ENCODE peak calls at places on chromosome 17, in six cellular contexts. N, D, F, M, E and Z are unnamed samples.

GRCh38 chr17:301681-302299 is 50.8 kb downstream of the RPH3AL start:
- DNase-seq in D (no peak), E (no peak), F (no peak), N (peak), M (no peak), Z (no peak)

GRCh38 chr17:79002796-79003593 is 6.6 kb downstream of the CANT1 start:
- DNase-seq in E (no peak), F (no peak), N (peak), M (peak), D (no peak), Z (no peak)

GRCh38 chr17:1460233-1460632 is 4.2 kb upstream of the CRK start:
- DNase-seq in N (no peak), E (no peak), F (no peak), D (peak), M (no peak), Z (no peak)

GRCh38 chr17:63826468-63827001 is 696 bp upstream of the PSMC5 start:
- DNase-seq in M (no peak), F (peak), D (no peak), N (no peak), E (peak), Z (no peak)

GRCh38 chr17:78708510-78708973 is 73.5 kb downstream of the CYTH1 start:
- DNase-seq in F (peak), D (peak), N (peak), M (peak), E (peak), Z (no peak)

GRCh38 chr17:2081564-2081963 is 26.7 kb downstream of the HIC1 start:
- DNase-seq in M (no peak), D (no peak), E (no peak), N (no peak), F (peak), Z (no peak)

GRCh38 chr17:78957076-78957475 is 22.6 kb downstream of the LGALS3BP start:
- DNase-seq in N (no peak), D (no peak), E (no peak), M (no peak), F (peak), Z (no peak)

GRCh38 chr17:54898576-54898975 is 2.1 kb upstream of the TOM1L1 start:
- DNase-seq in N (no peak), D (no peak), M (no peak), E (no peak), F (peak), Z (no peak)

GRCh38 chr17:77897741-77898301 is 60.7 kb upstream of the TNRC6C start:
- DNase-seq in M (no peak), N (no peak), D (no peak), F (no peak), E (peak), Z (no peak)

GRCh38 chr17:249236-249993 is 68.0 kb upstream of the DOC2B start:
- DNase-seq in E (no peak), M (no peak), D (no peak), N (peak), F (no peak), Z (no peak)

GRCh38 chr17:42895185-42895555 is 5.4 kb upstream of the G6PC1 start:
- DNase-seq in D (peak), E (no peak), F (peak), N (peak), M (peak), Z (peak)

DNA sequence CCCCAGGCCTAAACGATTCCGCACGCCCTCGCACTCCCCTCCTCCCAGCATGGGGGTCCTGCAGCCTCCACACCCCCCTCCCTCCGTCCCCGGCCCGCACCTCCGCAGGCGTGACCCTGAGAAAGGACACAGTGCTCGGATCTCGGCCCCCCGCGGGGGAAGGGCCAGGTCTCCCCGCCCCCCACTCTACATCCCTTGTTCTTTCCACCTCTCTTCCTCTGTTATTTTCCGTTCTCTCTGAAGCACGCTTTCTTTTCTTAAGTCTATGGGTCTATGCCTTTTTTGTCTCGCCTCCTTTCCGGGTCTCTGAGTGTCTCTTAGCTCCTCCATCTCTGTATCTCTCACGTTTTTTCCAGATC is 2.0 kb upstream of the HES7 start:
- DNase-seq in F (no peak), D (no peak), M (no peak), N (peak), E (peak), Z (no peak)
- H3K27ac ChIP-seq in F (peak), D (peak), M (peak), N (peak), E (no peak), Z (peak)

GRCh38 chr17:32518856-32519768 is 32.3 kb downstream of the CDK5R1 start:
- DNase-seq in F (peak), D (no peak), E (peak), N (peak), M (peak), Z (no peak)
- H3K27ac ChIP-seq in F (no peak), D (peak), E (no peak), N (no peak), M (no peak), Z (peak)

DNA sequence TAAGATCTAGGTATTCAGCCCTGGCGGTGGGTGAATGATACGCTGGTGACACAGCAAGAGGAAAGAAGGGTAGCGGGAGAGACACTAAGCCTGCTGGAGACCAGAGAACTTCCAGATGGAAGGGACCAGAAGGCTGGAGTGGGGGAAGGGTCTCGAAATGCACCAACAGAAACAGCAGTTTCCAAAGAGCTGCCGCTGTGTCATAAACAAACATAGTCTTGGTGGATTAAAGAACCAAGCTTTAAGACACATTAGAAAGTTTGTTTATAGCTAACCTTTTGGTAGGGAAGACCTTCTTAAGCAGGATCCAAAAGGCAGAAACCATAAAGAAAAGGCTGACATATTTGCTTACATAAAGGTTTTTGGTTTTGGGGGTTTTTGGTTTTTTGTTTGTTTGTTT is 20.9 kb downstream of the TRPV3 start:
- DNase-seq in M (no peak), F (no peak), N (no peak), D (no peak), E (no peak), Z (no peak)
- H3K27ac ChIP-seq in M (no peak), F (no peak), N (no peak), D (no peak), E (no peak), Z (no peak)

DNA sequence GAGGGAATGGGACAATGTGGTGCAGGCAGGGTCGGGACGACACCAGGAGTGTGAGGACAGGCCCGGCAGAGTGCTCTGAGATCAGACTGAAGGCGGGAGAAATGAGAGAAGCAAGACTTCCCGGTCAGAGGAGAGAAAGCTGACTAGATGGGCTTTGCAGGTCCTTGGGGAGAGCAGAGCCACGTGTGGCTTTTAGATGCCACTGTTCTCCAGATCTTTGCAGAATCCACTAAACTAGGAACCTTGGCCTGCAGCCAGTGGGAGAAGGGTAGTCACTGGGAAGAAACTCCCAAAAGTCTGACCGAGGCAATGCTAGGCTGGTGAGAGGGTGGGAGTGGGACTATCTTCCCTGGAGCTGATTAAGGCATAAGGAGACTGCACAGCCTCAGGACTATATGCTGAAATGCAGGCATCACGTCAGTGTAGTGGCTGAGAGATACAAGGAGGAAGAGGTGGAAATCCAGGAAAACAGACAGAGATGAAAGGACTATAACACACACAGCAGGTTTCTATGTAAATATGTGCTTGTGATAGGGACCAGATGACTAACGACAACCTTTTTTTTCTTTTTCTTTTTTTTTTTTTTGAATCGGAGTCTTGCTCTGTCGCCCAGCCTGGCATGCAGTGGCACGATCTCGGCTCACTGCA is 2.3 kb upstream of the GSDMA start:
- DNase-seq in M (no peak), E (no peak), F (no peak), D (no peak), N (no peak), Z (no peak)
- H3K27ac ChIP-seq in M (no peak), E (no peak), F (no peak), D (no peak), N (no peak), Z (no peak)

GRCh38 chr17:4534515-4534914 is 20.7 kb downstream of the MYBBP1A start:
- DNase-seq in F (no peak), E (no peak), D (no peak), N (no peak), M (no peak), Z (no peak)

GRCh38 chr17:4533522-4534502 is 21.4 kb downstream of the MYBBP1A start:
- DNase-seq in N (no peak), D (no peak), F (no peak), E (peak), M (no peak), Z (no peak)

GRCh38 chr17:4530799-4531730 is 24.1 kb downstream of the MYBBP1A start:
- DNase-seq in F (no peak), M (no peak), D (no peak), E (no peak), N (no peak), Z (no peak)

GRCh38 chr17:4532860-4533521 is 22.2 kb downstream of the MYBBP1A start:
- DNase-seq in D (no peak), M (no peak), F (no peak), E (no peak), N (no peak), Z (no peak)

GRCh38 chr17:4531988-4532736 is 23.0 kb downstream of the MYBBP1A start:
- DNase-seq in D (no peak), M (no peak), E (no peak), F (no peak), N (no peak), Z (no peak)
- H3K27ac ChIP-seq in D (no peak), M (no peak), E (no peak), F (no peak), N (no peak), Z (no peak)

GRCh38 chr17:82334204-82334621 is 647 bp upstream of the SECTM1 start:
- DNase-seq in D (no peak), M (no peak), N (peak), E (no peak), F (no peak), Z (no peak)

GRCh38 chr17:82332669-82333278 is 792 bp downstream of the SECTM1 start:
- DNase-seq in E (no peak), F (peak), N (peak), D (peak), M (peak), Z (no peak)

GRCh38 chr17:82333279-82334171 is at the start of gene SECTM1:
- DNase-seq in M (peak), E (peak), D (peak), F (peak), N (peak), Z (no peak)

GRCh38 chr17:82331345-82331939 is 2.1 kb downstream of the SECTM1 start:
- DNase-seq in F (no peak), N (peak), M (no peak), E (no peak), D (no peak), Z (no peak)

GRCh38 chr17:82334622-82335394 is 1.2 kb upstream of the SECTM1 start:
- DNase-seq in E (no peak), M (no peak), N (peak), F (no peak), D (no peak), Z (no peak)
- H3K27ac ChIP-seq in E (no peak), M (peak), N (peak), F (no peak), D (peak), Z (no peak)

GRCh38 chr17:12523244-12523643 is 142.4 kb upstream of the MYOCD start:
- DNase-seq in N (no peak), M (no peak), D (no peak), F (no peak), E (no peak), Z (no peak)

GRCh38 chr17:12521416-12521815 is 144.3 kb upstream of the MYOCD start:
- DNase-seq in N (no peak), M (no peak), D (no peak), F (no peak), E (no peak), Z (no peak)

GRCh38 chr17:12522336-12522735 is 143.4 kb upstream of the MYOCD start:
- DNase-seq in N (no peak), F (no peak), E (no peak), M (no peak), D (no peak), Z (no peak)

GRCh38 chr17:12519956-12520594 is 145.6 kb upstream of the MYOCD start:
- DNase-seq in M (no peak), D (no peak), F (peak), E (no peak), N (no peak), Z (no peak)

GRCh38 chr17:12522743-12523181 is 142.9 kb upstream of the MYOCD start:
- DNase-seq in N (no peak), M (no peak), D (no peak), E (peak), F (peak), Z (no peak)
- H3K27ac ChIP-seq in N (no peak), M (no peak), D (peak), E (no peak), F (no peak), Z (peak)

GRCh38 chr17:41301916-41302901 is at the start of gene KRTAP29-1:
- DNase-seq in M (no peak), E (no peak), F (no peak), N (no peak), D (no peak), Z (no peak)
- H3K27ac ChIP-seq in M (no peak), E (no peak), F (no peak), N (no peak), D (no peak), Z (peak)